ENCODE peak calls at places on chromosomes 5 and 9, in six cellular contexts. J, P, M, V, U and S are unnamed samples.

GRCh38 chr9:136978073-136978864 is 965 bp downstream of the PTGDS start:
- DNase-seq in V (peak; percentile 13), P (peak; percentile 72), J (peak; percentile 96), U (peak; percentile 74), M (peak; percentile 75), S (no peak)

GRCh38 chr9:14051459-14051858 is 262.5 kb downstream of the NFIB start:
- DNase-seq in J (no peak), U (no peak), P (peak; percentile 25), V (no peak), M (no peak), S (no peak)

GRCh38 chr5:112379541-112380325 is 39.3 kb downstream of the EPB41L4A start:
- DNase-seq in P (no peak), M (no peak), V (no peak), J (no peak), U (no peak), S (no peak)

GRCh38 chr9:37283730-37284235 is 138.7 kb upstream of the GRHPR start:
- DNase-seq in P (peak; percentile 42), V (no peak), J (no peak), M (no peak), U (no peak), S (peak; percentile 4)

GRCh38 chr5:142235050-142235797 is 89.6 kb downstream of the SPRY4 start:
- DNase-seq in M (no peak), P (peak; percentile 34), U (no peak), V (no peak), J (no peak), S (no peak)

GRCh38 chr9:5896863-5897262 is 6.2 kb downstream of the MLANA start:
- DNase-seq in V (no peak), J (no peak), P (no peak), M (no peak), U (no peak), S (no peak)

GRCh38 chr9:101620452-101620851 is 25.7 kb upstream of the PPP3R2 start:
- DNase-seq in P (no peak), M (no peak), V (no peak), J (no peak), U (no peak), S (no peak)

GRCh38 chr9:123309611-123310010 is 41.2 kb upstream of the STRBP start:
- DNase-seq in M (no peak), V (no peak), J (no peak), P (peak; percentile 36), U (no peak), S (no peak)

GRCh38 chr9:12964271-12964670 is 189.5 kb downstream of the LURAP1L start:
- DNase-seq in P (no peak), J (no peak), U (no peak), M (no peak), V (no peak), S (no peak)

GRCh38 chr5:141814064-141814982 is 63.9 kb downstream of the PCDH1 start:
- DNase-seq in V (peak; percentile 13), M (peak; percentile 26), U (peak; percentile 54), J (peak; percentile 72), P (peak; percentile 53), S (peak; percentile 34)

GRCh38 chr9:137108608-137109249 is 5.8 kb downstream of the DPP7 start:
- DNase-seq in V (no peak), J (no peak), U (no peak), P (no peak), M (no peak), S (no peak)

GRCh38 chr5:141560725-141561483 is 57.9 kb downstream of the DIAPH1 start:
- DNase-seq in V (peak; percentile 95), U (peak; percentile 98), J (no peak), M (no peak), P (peak; percentile 98), S (peak; percentile 10)

GRCh38 chr5:124738751-124739559 is 7.5 kb downstream of the ZNF608 start:
- DNase-seq in U (no peak), M (no peak), P (no peak), V (peak; percentile 89), J (no peak), S (no peak)

GRCh38 chr9:81083821-81084512 is 605.4 kb downstream of the TLE1 start:
- DNase-seq in P (peak; percentile 34), M (no peak), V (peak; percentile 69), U (no peak), J (no peak), S (no peak)

GRCh38 chr5:132265336-132266030 is 8.0 kb downstream of the PDLIM4 start:
- DNase-seq in P (peak; percentile 83), J (no peak), M (no peak), U (no peak), V (no peak), S (peak; percentile 23)

GRCh38 chr5:34043099-34043876 is at the start of gene C1QTNF3:
- DNase-seq in J (no peak), V (peak; percentile 61), M (no peak), P (no peak), U (no peak), S (no peak)

GRCh38 chr5:96658272-96658671 is 3.9 kb upstream of the CAST start:
- DNase-seq in V (no peak), U (no peak), M (no peak), P (no peak), J (no peak), S (no peak)

GRCh38 chr9:33884856-33885701 is 68.1 kb downstream of the UBE2R2 start:
- DNase-seq in V (peak; percentile 92), J (peak; percentile 17), P (peak; percentile 13), M (no peak), U (peak; percentile 88), S (no peak)

GRCh38 chr9:116859763-116860162 is 172.7 kb downstream of the TRIM32 start:
- DNase-seq in V (no peak), M (no peak), J (no peak), P (peak; percentile 96), U (no peak), S (no peak)

GRCh38 chr5:56461584-56461983 is 228.5 kb upstream of the ANKRD55 start:
- DNase-seq in J (no peak), U (no peak), P (no peak), V (no peak), M (no peak), S (no peak)

GRCh38 chr9:33510264-33511183 is 13.5 kb upstream of the ANKRD18B start:
- DNase-seq in M (peak; percentile 47), V (peak; percentile 80), U (peak; percentile 69), P (peak; percentile 57), J (peak; percentile 43), S (no peak)

GRCh38 chr9:17509698-17510097 is 69.2 kb upstream of the SH3GL2 start:
- DNase-seq in J (no peak), U (no peak), V (no peak), P (no peak), M (no peak), S (no peak)

GRCh38 chr9:105681724-105682123 is 12.6 kb upstream of the TMEM38B start:
- DNase-seq in V (no peak), J (no peak), U (no peak), M (no peak), P (peak; percentile 87), S (no peak)

GRCh38 chr5:112923148-112923917 is 1.3 kb upstream of the REEP5 start:
- DNase-seq in M (peak; percentile 62), V (no peak), U (no peak), P (no peak), J (no peak), S (no peak)

GRCh38 chr9:86368871-86369521 is 14.8 kb upstream of the TUT7 start:
- DNase-seq in U (no peak), J (no peak), V (no peak), M (no peak), P (peak; percentile 95), S (peak; percentile 12)

GRCh38 chr5:16983022-16983639 is 47.0 kb upstream of the MYO10 start:
- DNase-seq in M (no peak), U (no peak), P (no peak), V (no peak), J (no peak), S (peak; percentile 68)

GRCh38 chr9:127586537-127586936 is 25.5 kb upstream of the STXBP1 start:
- DNase-seq in M (peak; percentile 71), V (peak; percentile 70), J (peak; percentile 79), P (peak; percentile 83), U (peak; percentile 75), S (peak; percentile 75)

GRCh38 chr5:149860801-149861322 is 83.7 kb downstream of the PDE6A start:
- DNase-seq in M (no peak), P (peak; percentile 85), V (no peak), J (no peak), U (no peak), S (no peak)

GRCh38 chr5:124524552-124525232 is 221.7 kb downstream of the ZNF608 start:
- DNase-seq in M (no peak), P (no peak), J (no peak), V (no peak), U (no peak), S (peak; percentile 31)